ENCODE peak calls at places on chromosomes 3 and 15, in ten cellular contexts. One of them, this sample, is unnamed. For H3K4me1 and H3K9me3, the result is how much of the 10 kb centered on the place peaks cover.

GRCh38 chr15:91898843-91899242 is 45.3 kb downstream of the SLCO3A1 start:
- DNase-seq in PC-9: no peak
- DNase-seq in tibial artery: no peak
- DNase-seq in NT2/D1: no peak
- DNase-seq in fibroblast of lung: no peak
- DNase-seq in lung: no peak
- DNase-seq in aorta: no peak
- DNase-seq in psoas muscle: no peak
- DNase-seq in tibial nerve: no peak
- DNase-seq in ovary: no peak
- DNase-seq in this sample: no peak

GRCh38 chr15:52208306-52208946 is 17.2 kb upstream of the GNB5 start:
- DNase-seq in lung: peak
- DNase-seq in psoas muscle: no peak
- DNase-seq in tibial artery: peak
- DNase-seq in fibroblast of lung: peak
- DNase-seq in tibial nerve: no peak
- DNase-seq in NT2/D1: peak
- DNase-seq in ovary: peak
- DNase-seq in PC-9: peak
- DNase-seq in aorta: no peak
- DNase-seq in this sample: peak

GRCh38 chr3:50639055-50639494 is 22.1 kb downstream of the MAPKAPK3 start:
- DNase-seq in PC-9: no peak
- DNase-seq in NT2/D1: no peak
- DNase-seq in tibial nerve: no peak
- DNase-seq in psoas muscle: peak
- DNase-seq in aorta: no peak
- DNase-seq in lung: no peak
- DNase-seq in fibroblast of lung: peak
- DNase-seq in ovary: no peak
- DNase-seq in tibial artery: no peak
- DNase-seq in this sample: no peak

GRCh38 chr3:189038773-189039720 is 132.7 kb upstream of the TPRG1 start:
- DNase-seq in tibial nerve: no peak
- DNase-seq in tibial artery: no peak
- DNase-seq in PC-9: no peak
- DNase-seq in fibroblast of lung: no peak
- DNase-seq in lung: no peak
- DNase-seq in ovary: no peak
- DNase-seq in aorta: no peak
- DNase-seq in psoas muscle: no peak
- DNase-seq in NT2/D1: no peak
- DNase-seq in this sample: no peak

GRCh38 chr15:67413770-67414429 is 107.0 kb upstream of the C15orf61 start:
- DNase-seq in tibial nerve: no peak
- DNase-seq in fibroblast of lung: peak
- DNase-seq in NT2/D1: no peak
- DNase-seq in aorta: no peak
- DNase-seq in tibial artery: no peak
- DNase-seq in ovary: no peak
- DNase-seq in psoas muscle: no peak
- DNase-seq in PC-9: peak
- DNase-seq in lung: no peak
- DNase-seq in this sample: no peak

GRCh38 chr3:86774082-86774691 is 216.8 kb downstream of the VGLL3 start:
- DNase-seq in psoas muscle: no peak
- DNase-seq in lung: no peak
- DNase-seq in tibial nerve: no peak
- DNase-seq in tibial artery: no peak
- DNase-seq in NT2/D1: no peak
- DNase-seq in ovary: no peak
- DNase-seq in aorta: no peak
- DNase-seq in fibroblast of lung: peak
- DNase-seq in PC-9: no peak
- DNase-seq in this sample: no peak

GRCh38 chr3:186307594-186307993 is 54.4 kb downstream of the DGKG start:
- DNase-seq in fibroblast of lung: peak
- DNase-seq in tibial artery: no peak
- DNase-seq in ovary: no peak
- DNase-seq in psoas muscle: no peak
- DNase-seq in lung: no peak
- DNase-seq in NT2/D1: no peak
- DNase-seq in PC-9: no peak
- DNase-seq in tibial nerve: no peak
- DNase-seq in aorta: no peak
- DNase-seq in this sample: no peak

GRCh38 chr3:157816296-157816695 is 289.9 kb downstream of the SHOX2 start:
- DNase-seq in psoas muscle: no peak
- DNase-seq in tibial artery: no peak
- DNase-seq in tibial nerve: no peak
- DNase-seq in ovary: no peak
- DNase-seq in fibroblast of lung: no peak
- DNase-seq in aorta: no peak
- DNase-seq in lung: no peak
- DNase-seq in NT2/D1: no peak
- DNase-seq in PC-9: no peak
- DNase-seq in this sample: no peak

GRCh38 chr15:34853001-34853758 is 57.8 kb upstream of the ACTC1 start:
- DNase-seq in NT2/D1: no peak
- DNase-seq in tibial nerve: no peak
- DNase-seq in fibroblast of lung: peak
- DNase-seq in lung: no peak
- DNase-seq in tibial artery: no peak
- DNase-seq in psoas muscle: no peak
- DNase-seq in PC-9: no peak
- DNase-seq in aorta: no peak
- DNase-seq in ovary: no peak
- DNase-seq in this sample: no peak

GRCh38 chr3:53194218-53195065 is 33.4 kb downstream of the PRKCD start:
- DNase-seq in ovary: peak
- DNase-seq in tibial artery: peak
- DNase-seq in psoas muscle: peak
- DNase-seq in lung: no peak
- DNase-seq in fibroblast of lung: peak
- DNase-seq in NT2/D1: peak
- DNase-seq in PC-9: no peak
- DNase-seq in aorta: peak
- DNase-seq in tibial nerve: no peak
- DNase-seq in this sample: no peak

GRCh38 chr15:101314301-101314700 is 19.3 kb upstream of the SNRPA1 start:
- DNase-seq in tibial artery: no peak
- DNase-seq in ovary: no peak
- DNase-seq in psoas muscle: no peak
- DNase-seq in fibroblast of lung: no peak
- DNase-seq in aorta: peak
- DNase-seq in tibial nerve: no peak
- DNase-seq in lung: no peak
- DNase-seq in PC-9: no peak
- DNase-seq in NT2/D1: no peak
- DNase-seq in this sample: no peak

GRCh38 chr15:44082558-44083151 is 112.4 kb downstream of the FRMD5 start:
- DNase-seq in tibial nerve: no peak
- DNase-seq in aorta: no peak
- DNase-seq in fibroblast of lung: peak
- DNase-seq in lung: no peak
- DNase-seq in psoas muscle: no peak
- DNase-seq in ovary: no peak
- DNase-seq in PC-9: no peak
- DNase-seq in tibial artery: no peak
- DNase-seq in NT2/D1: no peak
- DNase-seq in this sample: no peak

GRCh38 chr3:20054549-20054987 is 14.3 kb downstream of the KAT2B start:
- DNase-seq in fibroblast of lung: peak
- DNase-seq in tibial artery: peak
- DNase-seq in NT2/D1: no peak
- DNase-seq in tibial nerve: no peak
- DNase-seq in aorta: no peak
- DNase-seq in psoas muscle: peak
- DNase-seq in ovary: peak
- DNase-seq in lung: peak
- DNase-seq in PC-9: peak
- DNase-seq in this sample: peak

GRCh38 chr15:51224428-51224827 is 114.0 kb downstream of the CYP19A1 start:
- DNase-seq in ovary: no peak
- DNase-seq in NT2/D1: no peak
- DNase-seq in psoas muscle: no peak
- DNase-seq in fibroblast of lung: peak
- DNase-seq in aorta: no peak
- DNase-seq in lung: no peak
- DNase-seq in PC-9: no peak
- DNase-seq in tibial nerve: no peak
- DNase-seq in tibial artery: no peak
- DNase-seq in this sample: no peak

GRCh38 chr3:179166561-179167201 is 18.5 kb downstream of the PIK3CA start:
- DNase-seq in tibial nerve: no peak
- DNase-seq in aorta: no peak
- DNase-seq in lung: no peak
- DNase-seq in psoas muscle: no peak
- DNase-seq in NT2/D1: no peak
- DNase-seq in tibial artery: no peak
- DNase-seq in ovary: no peak
- DNase-seq in PC-9: no peak
- DNase-seq in fibroblast of lung: no peak
- DNase-seq in this sample: no peak

GRCh38 chr15:69118089-69118488 is 42.3 kb upstream of the GLCE start:
- DNase-seq in fibroblast of lung: no peak
- DNase-seq in NT2/D1: no peak
- DNase-seq in tibial artery: no peak
- DNase-seq in PC-9: no peak
- DNase-seq in psoas muscle: no peak
- DNase-seq in aorta: no peak
- DNase-seq in lung: no peak
- DNase-seq in tibial nerve: no peak
- DNase-seq in ovary: no peak
- DNase-seq in this sample: no peak

GRCh38 chr15:51917493-51917892 is 54.1 kb downstream of the LEO1 start:
- DNase-seq in PC-9: peak
- DNase-seq in fibroblast of lung: peak
- DNase-seq in ovary: no peak
- DNase-seq in psoas muscle: no peak
- DNase-seq in NT2/D1: peak
- DNase-seq in tibial nerve: no peak
- DNase-seq in aorta: no peak
- DNase-seq in tibial artery: no peak
- DNase-seq in lung: peak
- DNase-seq in this sample: no peak

GRCh38 chr3:8500208-8500961 is 1.2 kb upstream of the LMCD1 start:
- DNase-seq in aorta: no peak
- DNase-seq in tibial artery: no peak
- DNase-seq in ovary: no peak
- DNase-seq in lung: peak
- DNase-seq in PC-9: peak
- DNase-seq in tibial nerve: no peak
- DNase-seq in NT2/D1: no peak
- DNase-seq in psoas muscle: no peak
- DNase-seq in fibroblast of lung: no peak
- DNase-seq in this sample: no peak
- H3K4me3 ChIP-seq in aorta: peak
- H3K4me3 ChIP-seq in tibial artery: peak
- H3K4me3 ChIP-seq in ovary: no peak
- H3K4me3 ChIP-seq in lung: no peak
- H3K4me3 ChIP-seq in PC-9: peak
- H3K4me3 ChIP-seq in tibial nerve: peak
- H3K4me3 ChIP-seq in NT2/D1: no peak
- H3K4me3 ChIP-seq in psoas muscle: peak
- H3K4me3 ChIP-seq in fibroblast of lung: peak
- H3K4me3 ChIP-seq in this sample: peak

GRCh38 chr15:98734472-98735284 is 86.3 kb downstream of the IGF1R start:
- DNase-seq in ovary: no peak
- DNase-seq in tibial nerve: no peak
- DNase-seq in NT2/D1: no peak
- DNase-seq in aorta: no peak
- DNase-seq in lung: no peak
- DNase-seq in PC-9: no peak
- DNase-seq in tibial artery: no peak
- DNase-seq in psoas muscle: no peak
- DNase-seq in fibroblast of lung: peak
- DNase-seq in this sample: no peak
- H3K4me1 ChIP-seq in ovary: under half
- H3K4me1 ChIP-seq in tibial nerve: under half
- H3K4me1 ChIP-seq in NT2/D1: under half
- H3K4me1 ChIP-seq in aorta: under half
- H3K4me1 ChIP-seq in lung: under half
- H3K4me1 ChIP-seq in PC-9: under half
- H3K4me1 ChIP-seq in tibial artery: under half
- H3K4me1 ChIP-seq in psoas muscle: half or more
- H3K4me1 ChIP-seq in fibroblast of lung: under half
- H3K4me1 ChIP-seq in this sample: under half

GRCh38 chr3:12562451-12562850 is 5.6 kb downstream of the MKRN2 start:
- DNase-seq in lung: no peak
- DNase-seq in PC-9: no peak
- DNase-seq in NT2/D1: no peak
- DNase-seq in aorta: no peak
- DNase-seq in fibroblast of lung: no peak
- DNase-seq in psoas muscle: no peak
- DNase-seq in ovary: no peak
- DNase-seq in tibial artery: no peak
- DNase-seq in tibial nerve: no peak
- DNase-seq in this sample: no peak

GRCh38 chr3:12571986-12572385 is 15.1 kb downstream of the MKRN2 start:
- DNase-seq in NT2/D1: no peak
- DNase-seq in tibial nerve: no peak
- DNase-seq in PC-9: no peak
- DNase-seq in lung: no peak
- DNase-seq in ovary: no peak
- DNase-seq in psoas muscle: no peak
- DNase-seq in tibial artery: no peak
- DNase-seq in fibroblast of lung: no peak
- DNase-seq in aorta: no peak
- DNase-seq in this sample: no peak

GRCh38 chr3:12569836-12570235 is 12.9 kb downstream of the MKRN2 start:
- DNase-seq in NT2/D1: no peak
- DNase-seq in PC-9: no peak
- DNase-seq in aorta: no peak
- DNase-seq in tibial nerve: no peak
- DNase-seq in lung: no peak
- DNase-seq in psoas muscle: no peak
- DNase-seq in fibroblast of lung: no peak
- DNase-seq in ovary: no peak
- DNase-seq in tibial artery: no peak
- DNase-seq in this sample: no peak

GRCh38 chr3:12568747-12569146 is 11.9 kb downstream of the MKRN2 start:
- DNase-seq in psoas muscle: no peak
- DNase-seq in tibial nerve: no peak
- DNase-seq in fibroblast of lung: no peak
- DNase-seq in PC-9: no peak
- DNase-seq in aorta: no peak
- DNase-seq in ovary: no peak
- DNase-seq in lung: no peak
- DNase-seq in NT2/D1: no peak
- DNase-seq in tibial artery: no peak
- DNase-seq in this sample: no peak

GRCh38 chr3:12566976-12567375 is 10.1 kb downstream of the MKRN2 start:
- DNase-seq in tibial nerve: no peak
- DNase-seq in psoas muscle: no peak
- DNase-seq in lung: no peak
- DNase-seq in tibial artery: no peak
- DNase-seq in fibroblast of lung: no peak
- DNase-seq in PC-9: no peak
- DNase-seq in ovary: no peak
- DNase-seq in NT2/D1: no peak
- DNase-seq in aorta: no peak
- DNase-seq in this sample: no peak
- H3K9me3 ChIP-seq in tibial nerve: under half
- H3K9me3 ChIP-seq in psoas muscle: under half
- H3K9me3 ChIP-seq in lung: under half
- H3K9me3 ChIP-seq in tibial artery: under half
- H3K9me3 ChIP-seq in fibroblast of lung: under half
- H3K9me3 ChIP-seq in PC-9: under half
- H3K9me3 ChIP-seq in ovary: under half
- H3K9me3 ChIP-seq in NT2/D1: under half
- H3K9me3 ChIP-seq in aorta: under half
- H3K9me3 ChIP-seq in this sample: under half

GRCh38 chr3:4495294-4496110 is 2.4 kb downstream of the ITPR1 start:
- DNase-seq in ovary: no peak
- DNase-seq in psoas muscle: no peak
- DNase-seq in tibial nerve: no peak
- DNase-seq in tibial artery: no peak
- DNase-seq in lung: no peak
- DNase-seq in fibroblast of lung: peak
- DNase-seq in PC-9: no peak
- DNase-seq in aorta: no peak
- DNase-seq in NT2/D1: no peak
- DNase-seq in this sample: no peak
- H3K4me3 ChIP-seq in ovary: peak
- H3K4me3 ChIP-seq in psoas muscle: peak
- H3K4me3 ChIP-seq in tibial nerve: peak
- H3K4me3 ChIP-seq in tibial artery: peak
- H3K4me3 ChIP-seq in lung: no peak
- H3K4me3 ChIP-seq in fibroblast of lung: peak
- H3K4me3 ChIP-seq in PC-9: no peak
- H3K4me3 ChIP-seq in aorta: peak
- H3K4me3 ChIP-seq in NT2/D1: no peak
- H3K4me3 ChIP-seq in this sample: no peak

This sample was measured in gastrocnemius medialis.